ENCODE peak calls at places on chromosomes 7 and 10, in six cellular contexts. T is AG10803; J is tibial artery; Y is activated naive CD4-positive, alpha-beta T cell; L is spleen; N is OCI-LY7. W is an unnamed sample.

GRCh38 chr10:13492493-13493180 is 36.2 kb downstream of the BEND7 start:
- DNase-seq in L (no peak), Y (no peak), N (no peak), J (no peak), T (no peak), W (no peak)

GRCh38 chr7:18471476-18472160 is 23.9 kb upstream of the HDAC9 start:
- DNase-seq in Y (no peak), L (no peak), T (no peak), J (no peak), N (no peak), W (no peak)

GRCh38 chr7:11427686-11428273 is 404.2 kb downstream of the THSD7A start:
- DNase-seq in L (no peak), J (no peak), N (peak; percentile 56), T (peak; percentile 63), Y (no peak), W (peak; percentile 36)

GRCh38 chr10:121681171-121681752 is 83.0 kb upstream of the FGFR2 start:
- DNase-seq in Y (no peak), L (no peak), N (no peak), J (no peak), T (peak; percentile 3), W (no peak)

GRCh38 chr10:102645388-102645740 is 1.1 kb downstream of the TRIM8 start:
- DNase-seq in N (peak; percentile 67), L (peak; percentile 91), T (no peak), Y (no peak), J (peak; percentile 87), W (peak; percentile 90)

GRCh38 chr10:75392271-75392670 is 9.3 kb downstream of the ZNF503 start:
- DNase-seq in J (no peak), L (no peak), Y (no peak), N (no peak), T (no peak), W (no peak)

GRCh38 chr7:100022621-100023020 is 7.2 kb downstream of the ZKSCAN1 start:
- DNase-seq in T (no peak), Y (no peak), L (no peak), N (no peak), J (no peak), W (no peak)

GRCh38 chr7:66055321-66055956 is 20.2 kb upstream of the ASL start:
- DNase-seq in N (no peak), L (no peak), T (peak; percentile 90), Y (no peak), J (no peak), W (peak; percentile 11)

GRCh38 chr7:143295870-143296269 is 7.7 kb downstream of the CASP2 start:
- DNase-seq in N (no peak), J (no peak), L (no peak), T (no peak), Y (no peak), W (no peak)

GRCh38 chr10:77157248-77158019 is 480.2 kb downstream of the KCNMA1 start:
- DNase-seq in J (no peak), L (no peak), N (no peak), Y (no peak), T (no peak), W (no peak)

GRCh38 chr10:88932539-88933256 is 19.9 kb downstream of the ACTA2 start:
- DNase-seq in L (no peak), T (peak; percentile 86), N (peak; percentile 85), Y (no peak), J (peak; percentile 70), W (peak; percentile 81)

GRCh38 chr7:151416921-151417320 is 7.1 kb upstream of the WDR86 start:
- DNase-seq in T (peak; percentile 43), J (no peak), Y (no peak), L (peak; percentile 53), N (no peak), W (peak; percentile 54)

GRCh38 chr10:111821876-111822275 is 361.7 kb downstream of the GPAM start:
- DNase-seq in Y (no peak), J (no peak), N (no peak), L (no peak), T (no peak), W (no peak)

GRCh38 chr7:135995751-135996150 is 18.6 kb upstream of the MTPN start:
- DNase-seq in J (no peak), Y (no peak), T (no peak), L (no peak), N (no peak), W (no peak)

GRCh38 chr7:158098125-158099030 is 489.2 kb downstream of the PTPRN2 start:
- DNase-seq in N (no peak), J (peak; percentile 13), T (no peak), L (peak; percentile 69), Y (no peak), W (no peak)

GRCh38 chr10:76089626-76090185 is 658.3 kb downstream of the LRMDA start:
- DNase-seq in Y (no peak), L (no peak), J (no peak), N (no peak), T (no peak), W (no peak)

GRCh38 chr7:28621369-28621807 is 209.1 kb downstream of the CREB5 start:
- DNase-seq in L (no peak), N (no peak), J (no peak), Y (no peak), T (no peak), W (no peak)

GRCh38 chr7:20784311-20785210 is 2.1 kb downstream of the SP8 start:
- DNase-seq in L (no peak), Y (no peak), T (no peak), J (no peak), N (no peak), W (peak; percentile 87)

GRCh38 chr10:116690356-116691078 is 51.8 kb downstream of the HSPA12A start:
- DNase-seq in T (no peak), J (no peak), Y (no peak), N (no peak), L (no peak), W (no peak)

GRCh38 chr10:30160431-30160982 is 101.1 kb upstream of the JCAD start:
- DNase-seq in Y (no peak), L (no peak), N (no peak), J (no peak), T (no peak), W (no peak)

GRCh38 chr10:28087675-28088351 is 88.9 kb upstream of the ODAD2 start:
- DNase-seq in T (peak; percentile 70), Y (no peak), L (no peak), J (no peak), N (no peak), W (no peak)

GRCh38 chr10:28768227-28768626 is 90.9 kb downstream of the BAMBI start:
- DNase-seq in L (no peak), T (no peak), J (no peak), N (no peak), Y (no peak), W (peak; percentile 73)

GRCh38 chr10:1209355-1209979 is 153.3 kb downstream of the WDR37 start:
- DNase-seq in N (no peak), Y (no peak), T (no peak), J (no peak), L (peak; percentile 41), W (peak; percentile 57)

GRCh38 chr7:90648107-90648506 is 52.0 kb downstream of the CDK14 start:
- DNase-seq in L (no peak), T (peak; percentile 35), N (no peak), Y (no peak), J (no peak), W (no peak)

GRCh38 chr10:110172155-110172554 is 35.2 kb upstream of the MXI1 start:
- DNase-seq in T (no peak), L (no peak), J (no peak), N (no peak), Y (no peak), W (no peak)

GRCh38 chr10:62185914-62186692 is 82.5 kb downstream of the RTKN2 start:
- DNase-seq in T (no peak), J (no peak), N (no peak), Y (no peak), L (no peak), W (no peak)

GRCh38 chr7:130982160-130982638 is 248.2 kb upstream of the KLF14 start:
- DNase-seq in T (peak; percentile 41), J (no peak), L (no peak), N (peak; percentile 40), Y (no peak), W (peak; percentile 48)

GRCh38 chr7:100681491-100682227 is 8.1 kb downstream of the GNB2 start:
- DNase-seq in L (peak; percentile 77), Y (no peak), J (no peak), T (no peak), N (no peak), W (peak; percentile 86)

GRCh38 chr10:129866894-129867293 is 97.2 kb downstream of the EBF3 start:
- DNase-seq in Y (no peak), J (no peak), N (no peak), L (no peak), T (no peak), W (no peak)

GRCh38 chr7:91299952-91300775 is 35.9 kb downstream of the FZD1 start:
- DNase-seq in T (no peak), L (no peak), Y (no peak), N (no peak), J (no peak), W (no peak)

GRCh38 chr10:58577394-58577793 is 64.7 kb downstream of the BICC1 start:
- DNase-seq in Y (no peak), J (no peak), N (no peak), T (peak; percentile 89), L (no peak), W (no peak)

GRCh38 chr7:104035351-104035750 is 45.9 kb upstream of the RELN start:
- DNase-seq in Y (no peak), J (no peak), T (no peak), N (no peak), L (no peak), W (no peak)

GRCh38 chr10:71046747-71047146 is 158.4 kb upstream of the PCBD1 start:
- DNase-seq in L (peak; percentile 34), T (no peak), N (no peak), Y (no peak), J (no peak), W (no peak)

GRCh38 chr7:21939858-21940322 is 5.8 kb downstream of the CDCA7L start:
- DNase-seq in N (no peak), Y (no peak), T (no peak), L (no peak), J (no peak), W (no peak)

GRCh38 chr7:4230352-4230751 is 451.7 kb upstream of the FOXK1 start:
- DNase-seq in L (no peak), J (no peak), T (no peak), N (no peak), Y (no peak), W (no peak)

GRCh38 chr7:45917658-45918057 is 3.4 kb downstream of the IGFBP3 start:
- DNase-seq in L (peak; percentile 91), J (peak; percentile 68), N (peak; percentile 67), Y (peak; percentile 74), T (peak; percentile 81), W (peak; percentile 93)

GRCh38 chr10:29409241-29410051 is 120.6 kb downstream of the LYZL1 start:
- DNase-seq in J (peak; percentile 82), T (peak; percentile 67), L (peak; percentile 90), Y (peak; percentile 4), N (no peak), W (peak; percentile 91)